ENCODE peak calls at places on chromosomes 12 and 14, in ten cellular contexts. One of them, this sample, is unnamed.

GRCh38 chr14:86847176-86847575 is 1145.8 kb downstream of the GALC start:
- DNase-seq in foreskin fibroblast: peak; percentile 14
- DNase-seq in cardiac muscle cell: no peak
- DNase-seq in A549: no peak
- DNase-seq in cardiac fibroblast: no peak
- DNase-seq in RWPE2: no peak
- DNase-seq in GM23338: no peak
- DNase-seq in SK-N-SH: no peak
- DNase-seq in coronary artery: no peak
- DNase-seq in fibroblast of mammary gland: no peak
- DNase-seq in this sample: no peak

GRCh38 chr12:122363782-122364181 is 58.7 kb downstream of the CLIP1 start:
- DNase-seq in foreskin fibroblast: peak; percentile 77
- DNase-seq in cardiac muscle cell: peak; percentile 14
- DNase-seq in A549: no peak
- DNase-seq in cardiac fibroblast: peak; percentile 50
- DNase-seq in RWPE2: no peak
- DNase-seq in GM23338: no peak
- DNase-seq in SK-N-SH: no peak
- DNase-seq in coronary artery: no peak
- DNase-seq in fibroblast of mammary gland: peak; percentile 49
- DNase-seq in this sample: no peak

GRCh38 chr12:13176257-13176656 is 20.3 kb upstream of the EMP1 start:
- DNase-seq in foreskin fibroblast: no peak
- DNase-seq in cardiac muscle cell: no peak
- DNase-seq in A549: no peak
- DNase-seq in cardiac fibroblast: no peak
- DNase-seq in RWPE2: no peak
- DNase-seq in GM23338: no peak
- DNase-seq in SK-N-SH: no peak
- DNase-seq in coronary artery: no peak
- DNase-seq in fibroblast of mammary gland: no peak
- DNase-seq in this sample: no peak

GRCh38 chr12:95739561-95740313 is 50.8 kb downstream of the NTN4 start:
- DNase-seq in foreskin fibroblast: no peak
- DNase-seq in cardiac muscle cell: no peak
- DNase-seq in A549: no peak
- DNase-seq in cardiac fibroblast: no peak
- DNase-seq in RWPE2: no peak
- DNase-seq in GM23338: no peak
- DNase-seq in SK-N-SH: no peak
- DNase-seq in coronary artery: peak; percentile 70
- DNase-seq in fibroblast of mammary gland: no peak
- DNase-seq in this sample: no peak

GRCh38 chr12:107130830-107131760 is 37.7 kb upstream of the CRY1 start:
- DNase-seq in foreskin fibroblast: no peak
- DNase-seq in cardiac muscle cell: no peak
- DNase-seq in A549: no peak
- DNase-seq in cardiac fibroblast: no peak
- DNase-seq in RWPE2: no peak
- DNase-seq in GM23338: no peak
- DNase-seq in SK-N-SH: peak; percentile 58
- DNase-seq in coronary artery: no peak
- DNase-seq in fibroblast of mammary gland: no peak
- DNase-seq in this sample: no peak

GRCh38 chr14:67417633-67418032 is 5.7 kb upstream of the PLEK2 start:
- DNase-seq in foreskin fibroblast: no peak
- DNase-seq in cardiac muscle cell: peak; percentile 42
- DNase-seq in A549: no peak
- DNase-seq in cardiac fibroblast: peak; percentile 23
- DNase-seq in RWPE2: no peak
- DNase-seq in GM23338: no peak
- DNase-seq in SK-N-SH: no peak
- DNase-seq in coronary artery: no peak
- DNase-seq in fibroblast of mammary gland: no peak
- DNase-seq in this sample: no peak

GRCh38 chr12:63206908-63207307 is 55.9 kb upstream of the AVPR1A start:
- DNase-seq in foreskin fibroblast: peak; percentile 28
- DNase-seq in cardiac muscle cell: peak; percentile 2
- DNase-seq in A549: peak; percentile 46
- DNase-seq in cardiac fibroblast: peak; percentile 35
- DNase-seq in RWPE2: no peak
- DNase-seq in GM23338: no peak
- DNase-seq in SK-N-SH: no peak
- DNase-seq in coronary artery: no peak
- DNase-seq in fibroblast of mammary gland: peak; percentile 50
- DNase-seq in this sample: peak; percentile 81

GRCh38 chr14:71967709-71968108 is 35.5 kb downstream of the RGS6 start:
- DNase-seq in foreskin fibroblast: no peak
- DNase-seq in cardiac muscle cell: no peak
- DNase-seq in A549: no peak
- DNase-seq in cardiac fibroblast: no peak
- DNase-seq in RWPE2: no peak
- DNase-seq in GM23338: no peak
- DNase-seq in SK-N-SH: no peak
- DNase-seq in coronary artery: no peak
- DNase-seq in fibroblast of mammary gland: no peak
- DNase-seq in this sample: no peak

GRCh38 chr14:34051966-34052657 is 101.2 kb upstream of the EGLN3 start:
- DNase-seq in foreskin fibroblast: no peak
- DNase-seq in cardiac muscle cell: peak; percentile 82
- DNase-seq in A549: peak; percentile 89
- DNase-seq in cardiac fibroblast: peak; percentile 65
- DNase-seq in RWPE2: no peak
- DNase-seq in GM23338: no peak
- DNase-seq in SK-N-SH: no peak
- DNase-seq in coronary artery: no peak
- DNase-seq in fibroblast of mammary gland: peak; percentile 96
- DNase-seq in this sample: no peak

GRCh38 chr14:103522028-103522581 is 525 bp downstream of the CKB start:
- DNase-seq in foreskin fibroblast: no peak
- DNase-seq in cardiac muscle cell: no peak
- DNase-seq in A549: no peak
- DNase-seq in cardiac fibroblast: no peak
- DNase-seq in RWPE2: peak; percentile 68
- DNase-seq in GM23338: peak; percentile 57
- DNase-seq in SK-N-SH: peak; percentile 91
- DNase-seq in coronary artery: peak; percentile 81
- DNase-seq in fibroblast of mammary gland: no peak
- DNase-seq in this sample: no peak

GRCh38 chr12:25811656-25812126 is 146.8 kb upstream of the RASSF8 start:
- DNase-seq in foreskin fibroblast: peak; percentile 39
- DNase-seq in cardiac muscle cell: peak; percentile 38
- DNase-seq in A549: peak; percentile 45
- DNase-seq in cardiac fibroblast: peak; percentile 64
- DNase-seq in RWPE2: no peak
- DNase-seq in GM23338: no peak
- DNase-seq in SK-N-SH: no peak
- DNase-seq in coronary artery: no peak
- DNase-seq in fibroblast of mammary gland: peak; percentile 72
- DNase-seq in this sample: no peak

GRCh38 chr12:530871-531270 is 71.1 kb downstream of the B4GALNT3 start:
- DNase-seq in foreskin fibroblast: no peak
- DNase-seq in cardiac muscle cell: no peak
- DNase-seq in A549: no peak
- DNase-seq in cardiac fibroblast: no peak
- DNase-seq in RWPE2: no peak
- DNase-seq in GM23338: no peak
- DNase-seq in SK-N-SH: no peak
- DNase-seq in coronary artery: no peak
- DNase-seq in fibroblast of mammary gland: no peak
- DNase-seq in this sample: no peak

GRCh38 chr12:95601626-95602025 is 50.4 kb upstream of the USP44 start:
- DNase-seq in foreskin fibroblast: peak; percentile 73
- DNase-seq in cardiac muscle cell: no peak
- DNase-seq in A549: no peak
- DNase-seq in cardiac fibroblast: peak; percentile 62
- DNase-seq in RWPE2: no peak
- DNase-seq in GM23338: no peak
- DNase-seq in SK-N-SH: no peak
- DNase-seq in coronary artery: no peak
- DNase-seq in fibroblast of mammary gland: peak; percentile 81
- DNase-seq in this sample: no peak

GRCh38 chr12:8501720-8502119 is 11.6 kb upstream of the CLEC4D start:
- DNase-seq in foreskin fibroblast: no peak
- DNase-seq in cardiac muscle cell: no peak
- DNase-seq in A549: no peak
- DNase-seq in cardiac fibroblast: no peak
- DNase-seq in RWPE2: no peak
- DNase-seq in GM23338: no peak
- DNase-seq in SK-N-SH: no peak
- DNase-seq in coronary artery: no peak
- DNase-seq in fibroblast of mammary gland: no peak
- DNase-seq in this sample: no peak

GRCh38 chr12:3304436-3305135 is 186.4 kb upstream of the PRMT8 start:
- DNase-seq in foreskin fibroblast: peak; percentile 84
- DNase-seq in cardiac muscle cell: peak; percentile 62
- DNase-seq in A549: peak; percentile 41
- DNase-seq in cardiac fibroblast: peak; percentile 88
- DNase-seq in RWPE2: peak; percentile 93
- DNase-seq in GM23338: no peak
- DNase-seq in SK-N-SH: no peak
- DNase-seq in coronary artery: no peak
- DNase-seq in fibroblast of mammary gland: peak; percentile 89
- DNase-seq in this sample: no peak

GRCh38 chr14:92297818-92298595 is 25.0 kb upstream of the SLC24A4 start:
- DNase-seq in foreskin fibroblast: no peak
- DNase-seq in cardiac muscle cell: no peak
- DNase-seq in A549: no peak
- DNase-seq in cardiac fibroblast: no peak
- DNase-seq in RWPE2: no peak
- DNase-seq in GM23338: no peak
- DNase-seq in SK-N-SH: no peak
- DNase-seq in coronary artery: no peak
- DNase-seq in fibroblast of mammary gland: no peak
- DNase-seq in this sample: no peak

GRCh38 chr14:70886421-70887206 is 20.6 kb upstream of the PCNX1 start:
- DNase-seq in foreskin fibroblast: no peak
- DNase-seq in cardiac muscle cell: no peak
- DNase-seq in A549: no peak
- DNase-seq in cardiac fibroblast: no peak
- DNase-seq in RWPE2: no peak
- DNase-seq in GM23338: no peak
- DNase-seq in SK-N-SH: no peak
- DNase-seq in coronary artery: no peak
- DNase-seq in fibroblast of mammary gland: no peak
- DNase-seq in this sample: no peak

GRCh38 chr14:58078068-58078467 is 73.9 kb downstream of the ARMH4 start:
- DNase-seq in foreskin fibroblast: peak; percentile 49
- DNase-seq in cardiac muscle cell: peak; percentile 60
- DNase-seq in A549: no peak
- DNase-seq in cardiac fibroblast: peak; percentile 72
- DNase-seq in RWPE2: no peak
- DNase-seq in GM23338: peak; percentile 24
- DNase-seq in SK-N-SH: no peak
- DNase-seq in coronary artery: no peak
- DNase-seq in fibroblast of mammary gland: peak; percentile 59
- DNase-seq in this sample: no peak

DNA sequence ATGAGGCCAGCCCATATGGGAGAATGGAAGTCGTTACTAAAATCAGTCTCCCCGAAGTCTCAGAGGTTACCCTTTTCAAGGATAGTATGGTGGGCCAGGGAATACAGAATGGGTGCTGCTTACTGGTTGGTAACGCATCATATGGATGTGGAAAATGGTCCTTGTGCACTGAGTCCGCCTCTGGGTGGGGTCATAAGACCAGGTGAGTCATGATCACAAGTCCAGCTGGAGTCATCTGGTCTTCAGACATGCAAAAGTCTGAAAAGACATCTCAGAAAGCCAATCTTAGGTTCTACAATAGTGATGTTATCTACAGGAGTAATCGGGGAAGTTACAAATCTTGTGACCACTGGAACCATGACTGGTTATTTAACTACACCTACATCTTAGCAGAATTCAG is 71.9 kb upstream of the TCL1B start:
- DNase-seq in foreskin fibroblast: no peak
- DNase-seq in cardiac muscle cell: no peak
- DNase-seq in A549: peak; percentile 6
- DNase-seq in cardiac fibroblast: no peak
- DNase-seq in RWPE2: no peak
- DNase-seq in GM23338: no peak
- DNase-seq in SK-N-SH: no peak
- DNase-seq in coronary artery: no peak
- DNase-seq in fibroblast of mammary gland: peak; percentile 25
- DNase-seq in this sample: no peak
- TF ChIP-seq CTCF in foreskin fibroblast: no peak
- TF ChIP-seq CTCF in cardiac muscle cell: no peak
- TF ChIP-seq CTCF in A549: no peak
- TF ChIP-seq CTCF in cardiac fibroblast: no peak
- TF ChIP-seq CTCF in RWPE2: no peak
- TF ChIP-seq CTCF in GM23338: peak; percentile 35
- TF ChIP-seq CTCF in SK-N-SH: no peak
- TF ChIP-seq CTCF in coronary artery: no peak
- TF ChIP-seq CTCF in fibroblast of mammary gland: no peak
- TF ChIP-seq CTCF in this sample: peak; percentile 11

GRCh38 chr12:68148261-68148951 is 11.1 kb downstream of the IFNG start:
- DNase-seq in foreskin fibroblast: no peak
- DNase-seq in cardiac muscle cell: no peak
- DNase-seq in A549: no peak
- DNase-seq in cardiac fibroblast: no peak
- DNase-seq in RWPE2: no peak
- DNase-seq in GM23338: peak; percentile 8
- DNase-seq in SK-N-SH: no peak
- DNase-seq in coronary artery: no peak
- DNase-seq in fibroblast of mammary gland: no peak
- DNase-seq in this sample: no peak
- H3K4me3 ChIP-seq in foreskin fibroblast: no peak overlapping the region
- H3K4me3 ChIP-seq in cardiac muscle cell: no peak overlapping the region
- H3K4me3 ChIP-seq in A549: no peak overlapping the region
- H3K4me3 ChIP-seq in cardiac fibroblast: no peak overlapping the region
- H3K4me3 ChIP-seq in RWPE2: no peak overlapping the region
- H3K4me3 ChIP-seq in GM23338: peak overlapping the region; percentile 8
- H3K4me3 ChIP-seq in SK-N-SH: no peak overlapping the region
- H3K4me3 ChIP-seq in coronary artery: no peak overlapping the region
- H3K4me3 ChIP-seq in fibroblast of mammary gland: no peak overlapping the region
- H3K4me3 ChIP-seq in this sample: no peak overlapping the region

DNA sequence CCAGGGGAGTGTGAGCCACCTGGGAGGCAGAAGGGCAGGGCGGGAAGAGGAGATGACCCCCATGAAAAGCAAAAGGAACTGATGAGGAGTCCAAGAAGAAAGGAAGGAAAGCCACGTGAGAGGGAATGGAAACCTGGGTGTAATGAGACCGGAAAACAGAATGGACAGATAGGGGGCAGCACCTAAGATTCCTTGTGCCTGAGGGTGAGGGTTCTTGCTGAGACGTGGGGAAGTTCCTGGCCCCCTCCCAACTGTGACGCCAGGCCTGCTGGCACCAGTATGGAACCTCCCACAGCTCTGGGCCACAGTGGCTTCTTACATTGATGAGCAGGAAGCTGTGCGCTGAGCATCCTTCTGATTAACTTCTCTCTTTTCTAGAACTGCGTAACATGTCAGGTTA is 30.8 kb downstream of the TTC7B start:
- DNase-seq in foreskin fibroblast: no peak
- DNase-seq in cardiac muscle cell: peak; percentile 78
- DNase-seq in A549: peak; percentile 49
- DNase-seq in cardiac fibroblast: peak; percentile 32
- DNase-seq in RWPE2: peak; percentile 34
- DNase-seq in GM23338: peak; percentile 72
- DNase-seq in SK-N-SH: no peak
- DNase-seq in coronary artery: peak; percentile 47
- DNase-seq in fibroblast of mammary gland: no peak
- DNase-seq in this sample: peak; percentile 15
- TF ChIP-seq CTCF in foreskin fibroblast: no peak
- TF ChIP-seq CTCF in cardiac muscle cell: peak; percentile 28
- TF ChIP-seq CTCF in A549: no peak
- TF ChIP-seq CTCF in cardiac fibroblast: peak; percentile 14
- TF ChIP-seq CTCF in RWPE2: peak; percentile 16
- TF ChIP-seq CTCF in GM23338: peak; percentile 72
- TF ChIP-seq CTCF in SK-N-SH: peak; percentile 42
- TF ChIP-seq CTCF in coronary artery: no peak
- TF ChIP-seq CTCF in fibroblast of mammary gland: no peak
- TF ChIP-seq CTCF in this sample: peak; percentile 12

GRCh38 chr14:63725786-63726185 is 2.1 kb downstream of the SGPP1 start:
- DNase-seq in foreskin fibroblast: no peak
- DNase-seq in cardiac muscle cell: no peak
- DNase-seq in A549: no peak
- DNase-seq in cardiac fibroblast: peak; percentile 9
- DNase-seq in RWPE2: no peak
- DNase-seq in GM23338: no peak
- DNase-seq in SK-N-SH: peak; percentile 16
- DNase-seq in coronary artery: no peak
- DNase-seq in fibroblast of mammary gland: no peak
- DNase-seq in this sample: no peak
- H3K4me3 ChIP-seq in foreskin fibroblast: peak overlapping the region; percentile 96
- H3K4me3 ChIP-seq in cardiac muscle cell: peak overlapping the region; percentile 100
- H3K4me3 ChIP-seq in A549: peak overlapping the region; percentile 71
- H3K4me3 ChIP-seq in cardiac fibroblast: peak overlapping the region; percentile 91
- H3K4me3 ChIP-seq in RWPE2: peak overlapping the region; percentile 98
- H3K4me3 ChIP-seq in GM23338: peak overlapping the region; percentile 85
- H3K4me3 ChIP-seq in SK-N-SH: peak overlapping the region; percentile 72
- H3K4me3 ChIP-seq in coronary artery: peak overlapping the region; percentile 97
- H3K4me3 ChIP-seq in fibroblast of mammary gland: peak overlapping the region; percentile 90
- H3K4me3 ChIP-seq in this sample: peak overlapping the region; percentile 79

This sample was measured in LNCaP clone FGC.